ENCODE peak calls at places on chromosomes 16 and 17, in nine cellular contexts. G, Z, Q, D, T, J, R, V and X are unnamed samples.

GRCh38 chr17:17570207-17570797 is 21.2 kb downstream of the PEMT start:
- DNase-seq in G (no peak), Z (no peak), Q (peak; percentile 28), D (no peak), T (peak; percentile 13), J (peak; percentile 70), R (peak; percentile 81), V (no peak), X (no peak)

GRCh38 chr16:11253009-11253994 is 2.7 kb downstream of the SOCS1 start:
- DNase-seq in G (peak; percentile 58), Z (no peak), Q (peak; percentile 73), D (no peak), T (peak; percentile 84), J (no peak), R (no peak), V (no peak), X (no peak)

GRCh38 chr17:10295728-10296343 is 77.0 kb downstream of the MYH13 start:
- DNase-seq in G (no peak), Z (peak; percentile 9), Q (peak; percentile 56), D (peak; percentile 45), T (peak; percentile 33), J (peak; percentile 45), R (peak; percentile 45), V (no peak), X (no peak)

GRCh38 chr17:67323445-67323844 is 42.9 kb downstream of the PSMD12 start:
- DNase-seq in G (no peak), Z (no peak), Q (no peak), D (no peak), T (no peak), J (no peak), R (no peak), V (no peak), X (no peak)

GRCh38 chr17:31621566-31621965 is 230.1 kb downstream of the RAB11FIP4 start:
- DNase-seq in G (no peak), Z (no peak), Q (no peak), D (no peak), T (no peak), J (no peak), R (no peak), V (no peak), X (no peak)

GRCh38 chr17:28745052-28745776 is 1.4 kb downstream of the TRAF4 start:
- DNase-seq in G (peak; percentile 56), Z (no peak), Q (peak; percentile 51), D (peak; percentile 65), T (peak; percentile 47), J (peak; percentile 74), R (peak; percentile 79), V (peak; percentile 80), X (no peak)

GRCh38 chr17:67449885-67450755 is 73.0 kb downstream of the PITPNC1 start:
- DNase-seq in G (peak; percentile 48), Z (no peak), Q (no peak), D (no peak), T (no peak), J (no peak), R (no peak), V (no peak), X (peak; percentile 20)

GRCh38 chr17:43698678-43699437 is 37.1 kb upstream of the MEOX1 start:
- DNase-seq in G (no peak), Z (no peak), Q (no peak), D (no peak), T (no peak), J (no peak), R (no peak), V (no peak), X (no peak)

GRCh38 chr17:43524945-43525575 is 21.1 kb downstream of the ETV4 start:
- DNase-seq in G (no peak), Z (no peak), Q (no peak), D (no peak), T (peak; percentile 27), J (no peak), R (no peak), V (no peak), X (no peak)

GRCh38 chr17:51120357-51120738 is 320 bp downstream of the SPAG9 start:
- DNase-seq in G (no peak), Z (no peak), Q (peak; percentile 37), D (no peak), T (peak; percentile 14), J (no peak), R (no peak), V (peak; percentile 57), X (no peak)

GRCh38 chr16:79833559-79833958 is 233.0 kb upstream of the MAF start:
- DNase-seq in G (no peak), Z (no peak), Q (no peak), D (no peak), T (no peak), J (no peak), R (no peak), V (no peak), X (no peak)

GRCh38 chr16:79836129-79836528 is 235.6 kb upstream of the MAF start:
- DNase-seq in G (no peak), Z (no peak), Q (no peak), D (no peak), T (no peak), J (no peak), R (no peak), V (no peak), X (no peak)

GRCh38 chr16:79839450-79839849 is 238.9 kb upstream of the MAF start:
- DNase-seq in G (no peak), Z (no peak), Q (peak; percentile 57), D (peak; percentile 51), T (no peak), J (no peak), R (no peak), V (no peak), X (no peak)

GRCh38 chr16:79838860-79839259 is 238.3 kb upstream of the MAF start:
- DNase-seq in G (no peak), Z (no peak), Q (peak; percentile 91), D (peak; percentile 60), T (no peak), J (no peak), R (no peak), V (no peak), X (no peak)

GRCh38 chr16:79834720-79835119 is 234.2 kb upstream of the MAF start:
- DNase-seq in G (no peak), Z (no peak), Q (no peak), D (no peak), T (no peak), J (no peak), R (no peak), V (no peak), X (no peak)
- TF ChIP-seq CTCF in G (no peak), Z (no peak), Q (no peak), D (no peak), T (no peak), J (no peak), R (no peak), V (no peak), X (no peak)

GRCh38 chr16:8887952-8888560 is 5.9 kb downstream of the LITAFD start:
- DNase-seq in G (no peak), Z (no peak), Q (no peak), D (no peak), T (peak; percentile 78), J (no peak), R (no peak), V (peak; percentile 77), X (peak; percentile 63)
- H3K4me1 ChIP-seq in G (peaks cover 9% of the 10 kb centered on the region), Z (peaks cover 26% of the 10 kb centered on the region), Q (peaks cover 31% of the 10 kb centered on the region), D (no peaks in the 10 kb centered on the region), T (peaks cover 27% of the 10 kb centered on the region), J (peaks cover 21% of the 10 kb centered on the region), R (peaks cover 9% of the 10 kb centered on the region), V (peaks cover 6% of the 10 kb centered on the region), X (no peaks in the 10 kb centered on the region)

DNA sequence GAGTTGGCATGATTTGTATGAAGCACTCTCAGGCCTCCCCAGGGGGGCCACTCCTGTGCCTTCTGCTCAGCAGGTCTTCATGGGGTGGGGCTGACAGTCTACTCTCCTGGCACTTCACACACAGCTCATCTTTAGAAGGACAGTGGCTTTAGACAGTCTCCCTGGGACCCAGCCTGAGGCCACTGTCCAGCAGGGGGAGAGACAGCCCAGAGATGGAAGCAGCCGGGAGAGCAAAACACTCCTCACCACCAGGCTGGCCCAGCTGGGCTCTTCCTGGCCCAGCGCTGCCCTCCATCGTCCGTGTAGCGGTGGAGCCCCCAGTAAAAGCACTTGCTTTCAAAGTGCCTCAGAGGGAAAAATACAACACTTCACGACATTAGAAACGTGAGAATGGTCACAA is 62.0 kb upstream of the CRHR1 start:
- DNase-seq in G (no peak), Z (no peak), Q (no peak), D (no peak), T (peak; percentile 5), J (no peak), R (peak; percentile 64), V (no peak), X (no peak)
- TF ChIP-seq CTCF in G (no peak), Z (peak; percentile 9), Q (no peak), D (no peak), T (peak; percentile 26), J (no peak), R (peak; percentile 53), V (no peak), X (no peak)

GRCh38 chr16:89371968-89372634 is 118.3 kb downstream of the ANKRD11 start:
- DNase-seq in G (no peak), Z (no peak), Q (peak; percentile 52), D (no peak), T (peak; percentile 65), J (no peak), R (no peak), V (no peak), X (no peak)

GRCh38 chr16:89373355-89374110 is 116.8 kb downstream of the ANKRD11 start:
- DNase-seq in G (no peak), Z (no peak), Q (peak; percentile 60), D (peak; percentile 64), T (peak; percentile 55), J (no peak), R (peak; percentile 32), V (no peak), X (no peak)

GRCh38 chr16:89375021-89375420 is 115.3 kb downstream of the ANKRD11 start:
- DNase-seq in G (no peak), Z (no peak), Q (peak; percentile 66), D (no peak), T (peak; percentile 87), J (no peak), R (no peak), V (no peak), X (no peak)

GRCh38 chr16:89375686-89376085 is 114.7 kb downstream of the ANKRD11 start:
- DNase-seq in G (no peak), Z (no peak), Q (no peak), D (no peak), T (no peak), J (no peak), R (no peak), V (no peak), X (no peak)

GRCh38 chr16:89374393-89374948 is 115.9 kb downstream of the ANKRD11 start:
- DNase-seq in G (no peak), Z (no peak), Q (peak; percentile 56), D (no peak), T (peak; percentile 55), J (no peak), R (no peak), V (no peak), X (no peak)
- H3K4me1 ChIP-seq in G (peaks cover 75% of the 10 kb centered on the region), Z (peaks cover 34% of the 10 kb centered on the region), Q (peaks cover 17% of the 10 kb centered on the region), D (peaks cover 31% of the 10 kb centered on the region), T (peaks cover 26% of the 10 kb centered on the region), J (peaks cover 10% of the 10 kb centered on the region), R (peaks cover 39% of the 10 kb centered on the region), V (peaks cover 7% of the 10 kb centered on the region), X (peaks cover 21% of the 10 kb centered on the region)

GRCh38 chr16:88536971-88537751 is 33.0 kb upstream of the ZC3H18 start:
- DNase-seq in G (no peak), Z (no peak), Q (no peak), D (no peak), T (no peak), J (no peak), R (no peak), V (no peak), X (no peak)
- TF ChIP-seq CTCF in G (no peak), Z (peak; percentile 27), Q (no peak), D (no peak), T (no peak), J (no peak), R (no peak), V (no peak), X (no peak)

GRCh38 chr16:52696126-52696525 is 149.2 kb upstream of the TOX3 start:
- DNase-seq in G (no peak), Z (no peak), Q (no peak), D (no peak), T (no peak), J (no peak), R (no peak), V (no peak), X (no peak)
- H3K4me1 ChIP-seq in G (no peaks in the 10 kb centered on the region), Z (no peaks in the 10 kb centered on the region), Q (no peaks in the 10 kb centered on the region), D (no peaks in the 10 kb centered on the region), T (no peaks in the 10 kb centered on the region), J (no peaks in the 10 kb centered on the region), R (no peaks in the 10 kb centered on the region), V (no peaks in the 10 kb centered on the region), X (no peaks in the 10 kb centered on the region)